ENCODE peak calls at places on chromosomes 4 and X, in six cellular contexts. V is stomach, O is A549, P is IMR-90, L is HCT116, D is body of pancreas. Z is an unnamed sample.

GRCh38 chrX:20623448-20623847 is 356.7 kb upstream of the RPS6KA3 start:
- DNase-seq in L (peak; percentile 0), P (no peak), V (no peak), D (no peak), O (peak; percentile 51), Z (peak; percentile 0)

GRCh38 chr4:1400191-1400805 is 5.9 kb downstream of the NKX1-1 start:
- DNase-seq in V (peak; percentile 20), P (no peak), L (no peak), D (no peak), O (no peak), Z (no peak)

GRCh38 chrX:15973941-15974340 is 119.3 kb upstream of the AP1S2 start:
- DNase-seq in D (peak; percentile 9), P (no peak), L (no peak), O (no peak), V (no peak), Z (peak; percentile 43)

GRCh38 chrX:1592128-1592862 is 891 bp downstream of the AKAP17A start:
- DNase-seq in P (peak; percentile 5), O (no peak), V (peak; percentile 26), D (peak; percentile 18), L (no peak), Z (peak; percentile 40)

GRCh38 chrX:129646721-129647587 is 7.8 kb downstream of the APLN start:
- DNase-seq in P (no peak), V (peak; percentile 15), O (no peak), L (no peak), D (no peak), Z (no peak)

GRCh38 chr4:78864405-78865024 is 74.7 kb downstream of the PAQR3 start:
- DNase-seq in P (peak; percentile 85), V (no peak), L (peak; percentile 64), D (no peak), O (peak; percentile 76), Z (peak; percentile 15)

GRCh38 chr4:42396361-42397255 is 680 bp upstream of the SHISA3 start:
- DNase-seq in L (no peak), O (no peak), P (no peak), D (no peak), V (no peak), Z (no peak)

GRCh38 chr4:73257995-73258667 is 467 bp downstream of the ANKRD17 start:
- DNase-seq in L (no peak), D (peak; percentile 34), P (peak; percentile 32), V (no peak), O (peak; percentile 19), Z (peak; percentile 32)

GRCh38 chrX:31251336-31251735 is 179.5 kb upstream of the FTHL17 start:
- DNase-seq in O (no peak), P (peak; percentile 48), V (no peak), L (no peak), D (no peak), Z (no peak)

GRCh38 chrX:102154900-102155805 is 624 bp downstream of the BEX5 start:
- DNase-seq in P (no peak), L (no peak), O (no peak), V (peak; percentile 25), D (peak; percentile 41), Z (no peak)

GRCh38 chrX:130125090-130125489 is 14.8 kb upstream of the ELF4 start:
- DNase-seq in V (peak; percentile 83), P (no peak), L (no peak), O (no peak), D (peak; percentile 74), Z (no peak)

GRCh38 chr4:168386002-168386401 is 67.5 kb upstream of the DDX60 start:
- DNase-seq in P (no peak), O (no peak), L (no peak), D (no peak), V (no peak), Z (no peak)

GRCh38 chr4:110480031-110480549 is 4.1 kb downstream of the ENPEP start:
- DNase-seq in O (no peak), L (no peak), P (peak; percentile 94), V (no peak), D (no peak), Z (no peak)

GRCh38 chr4:156946508-156947197 is 24.9 kb downstream of the PDGFC start:
- DNase-seq in O (peak; percentile 79), D (no peak), L (peak; percentile 93), V (no peak), P (peak; percentile 99), Z (peak; percentile 59)

GRCh38 chrX:31499120-31499519 is 427.3 kb upstream of the FTHL17 start:
- DNase-seq in D (no peak), V (no peak), P (peak; percentile 42), O (peak; percentile 2), L (no peak), Z (no peak)

GRCh38 chrX:54042609-54043010 is 1.7 kb downstream of the PHF8 start:
- DNase-seq in D (peak; percentile 41), V (no peak), P (peak; percentile 63), O (peak; percentile 41), L (peak; percentile 4), Z (peak; percentile 53)

GRCh38 chr4:25540734-25541133 is 114.9 kb upstream of the SLC34A2 start:
- DNase-seq in O (no peak), P (no peak), V (no peak), D (no peak), L (no peak), Z (no peak)

GRCh38 chrX:15930585-15930984 is 76.0 kb upstream of the AP1S2 start:
- DNase-seq in L (no peak), V (no peak), P (peak; percentile 66), D (no peak), O (peak; percentile 45), Z (no peak)

GRCh38 chr4:26858947-26859401 is 1.7 kb upstream of the STIM2 start:
- DNase-seq in V (no peak), O (no peak), L (no peak), P (peak; percentile 34), D (no peak), Z (no peak)

GRCh38 chr4:21113496-21114213 is 413.4 kb downstream of the PACRGL start:
- DNase-seq in P (no peak), D (no peak), O (no peak), V (no peak), L (no peak), Z (no peak)

GRCh38 chr4:89305028-89305427 is 2.6 kb downstream of the GPRIN3 start:
- DNase-seq in D (no peak), L (no peak), O (peak; percentile 46), V (no peak), P (no peak), Z (no peak)

GRCh38 chr4:1237981-1238675 is 10.8 kb downstream of the CTBP1 start:
- DNase-seq in L (no peak), O (no peak), D (no peak), P (no peak), V (no peak), Z (no peak)

GRCh38 chrX:139932077-139932900 is 564 bp downstream of the ATP11C start:
- DNase-seq in P (peak; percentile 26), L (no peak), D (peak; percentile 59), V (peak; percentile 43), O (peak; percentile 10), Z (peak; percentile 50)

GRCh38 chr4:55545133-55545532 is 1.6 kb downstream of the CLOCK start:
- DNase-seq in P (peak; percentile 28), V (no peak), O (no peak), D (no peak), L (peak; percentile 28), Z (no peak)

GRCh38 chrX:572490-573124 is 58.0 kb upstream of the SHOX start:
- DNase-seq in L (no peak), V (no peak), O (no peak), P (no peak), D (no peak), Z (no peak)

GRCh38 chrX:123962006-123962485 is 540 bp downstream of the STAG2 start:
- DNase-seq in P (no peak), V (no peak), L (peak; percentile 24), D (no peak), O (no peak), Z (no peak)

GRCh38 chr4:140368686-140369085 is 4.8 kb upstream of the SCOC start:
- DNase-seq in L (no peak), P (peak; percentile 13), D (no peak), O (no peak), V (no peak), Z (no peak)

GRCh38 chr4:140373328-140374129 is at the start of gene SCOC:
- DNase-seq in L (peak; percentile 98), D (peak; percentile 99), P (peak; percentile 99), V (peak; percentile 99), O (peak; percentile 98), Z (peak; percentile 100)

GRCh38 chr4:140367738-140368137 is 5.7 kb upstream of the SCOC start:
- DNase-seq in L (peak; percentile 12), O (no peak), P (peak; percentile 58), D (peak; percentile 24), V (no peak), Z (no peak)

GRCh38 chr4:140374130-140374477 is 658 bp downstream of the SCOC start:
- DNase-seq in P (no peak), O (no peak), V (no peak), D (no peak), L (no peak), Z (no peak)

GRCh38 chr4:140372607-140373327 is 679 bp upstream of the SCOC start:
- DNase-seq in V (no peak), D (no peak), L (peak; percentile 12), O (peak; percentile 16), P (peak; percentile 13), Z (no peak)
- TF ChIP-seq POLR2A in V (no peak), D (no peak), L (no peak), O (no peak), P (no peak), Z (peak; percentile 22)

GRCh38 chr4:53781614-53782467 is 190.6 kb upstream of the LNX1 start:
- DNase-seq in V (no peak), L (no peak), O (peak; percentile 87), P (peak; percentile 90), D (no peak), Z (no peak)
- H3K27ac ChIP-seq in V (no peak overlapping the region), L (no peak overlapping the region), O (peak overlapping the region; percentile 86), P (peak overlapping the region; percentile 95), D (no peak overlapping the region), Z (no peak overlapping the region)

GRCh38 chr4:146520894-146521542 is 722 bp downstream of the SLC10A7 start:
- DNase-seq in P (peak; percentile 63), D (peak; percentile 65), L (no peak), O (peak; percentile 6), V (peak; percentile 46), Z (peak; percentile 39)
- TF ChIP-seq POLR2A in P (peak; percentile 6), D (peak; percentile 28), L (peak; percentile 24), O (no peak), V (no peak), Z (peak; percentile 28)

GRCh38 chr4:119646347-119647071 is 17.9 kb upstream of the PDE5A start:
- DNase-seq in P (peak; percentile 31), V (no peak), O (no peak), L (no peak), D (peak; percentile 32), Z (peak; percentile 30)
- H3K27ac ChIP-seq in P (peak overlapping the region; percentile 37), V (no peak overlapping the region), O (no peak overlapping the region), L (no peak overlapping the region), D (peak overlapping the region; percentile 46), Z (no peak overlapping the region)